ENCODE peak calls at places on chromosomes 4 and X, in five cellular contexts. O, P, Q, T and U are unnamed samples.

GRCh38 chrX:44308869-44309268 is 34.6 kb downstream of the EFHC2 start:
- DNase-seq in Q (no peak), O (no peak), P (no peak), T (no peak), U (no peak)

GRCh38 chr4:181728567-181728966 is 514.6 kb upstream of the TENM3 start:
- DNase-seq in O (peak; percentile 3), P (no peak), T (no peak), Q (no peak), U (no peak)

GRCh38 chrX:154750301-154751120 is at the start of gene GAB3:
- DNase-seq in T (peak; percentile 62), O (no peak), Q (no peak), P (no peak), U (peak; percentile 6)

GRCh38 chr4:183256756-183257385 is 63.2 kb downstream of the CLDN22 start:
- DNase-seq in T (peak; percentile 67), Q (no peak), P (no peak), O (peak; percentile 56), U (no peak)

GRCh38 chr4:161894493-161895167 is 269.2 kb downstream of the FSTL5 start:
- DNase-seq in O (no peak), T (no peak), P (no peak), Q (no peak), U (no peak)

GRCh38 chr4:113560579-113560978 is 201.0 kb downstream of the CAMK2D start:
- DNase-seq in O (no peak), T (no peak), Q (no peak), P (no peak), U (no peak)

GRCh38 chr4:11954093-11954492 is 525.4 kb upstream of the HS3ST1 start:
- DNase-seq in T (no peak), O (peak; percentile 30), P (no peak), Q (no peak), U (no peak)

GRCh38 chrX:150436200-150436599 is 73.1 kb downstream of the MAMLD1 start:
- DNase-seq in P (no peak), Q (no peak), O (peak; percentile 15), T (no peak), U (no peak)

GRCh38 chrX:54357414-54358377 is at the start of gene WNK3:
- DNase-seq in P (peak; percentile 33), Q (peak; percentile 86), O (peak; percentile 50), T (peak; percentile 72), U (peak; percentile 20)

GRCh38 chrX:120401301-120401700 is 39.4 kb downstream of the ATP1B4 start:
- DNase-seq in O (no peak), Q (no peak), T (no peak), P (no peak), U (no peak)

GRCh38 chr4:156977435-156978160 is 6.0 kb upstream of the PDGFC start:
- DNase-seq in P (no peak), T (no peak), Q (no peak), O (peak; percentile 98), U (no peak)

GRCh38 chr4:168766537-168767316 is 243.3 kb downstream of the CBR4 start:
- DNase-seq in O (peak; percentile 88), T (no peak), Q (no peak), P (no peak), U (no peak)

GRCh38 chr4:30256105-30256828 is 463.9 kb upstream of the PCDH7 start:
- DNase-seq in Q (no peak), P (no peak), T (no peak), O (no peak), U (no peak)